ENCODE peak calls at places on chromosomes 12 and 14, in four cellular contexts. O is effector memory CD4-positive, alpha-beta T cell; B is ovary; F is mesenchymal stem cell. R is an unnamed sample.

GRCh38 chr12:50375802-50376201 is 20.6 kb downstream of the FAM186A start:
- DNase-seq in O (no peak), B (no peak), F (no peak), R (no peak)

GRCh38 chr14:75252254-75252837 is 26.3 kb upstream of the FOS start:
- DNase-seq in O (no peak), B (no peak), F (no peak), R (no peak)

GRCh38 chr12:12079291-12079690 is 8.6 kb downstream of the BCL2L14 start:
- DNase-seq in O (no peak), B (no peak), F (peak), R (no peak)

GRCh38 chr14:77142289-77142814 is 761 bp upstream of the ZDHHC22 start:
- DNase-seq in O (no peak), B (no peak), F (no peak), R (no peak)

GRCh38 chr12:80352476-80352875 is 91.6 kb upstream of the PTPRQ start:
- DNase-seq in O (no peak), B (no peak), F (peak), R (no peak)

GRCh38 chr14:29148221-29148620 is 381.6 kb downstream of the FOXG1 start:
- DNase-seq in O (no peak), B (no peak), F (no peak), R (no peak)

GRCh38 chr12:56687225-56688128 is 607 bp downstream of the PTGES3 start:
- DNase-seq in O (peak), B (peak), F (peak), R (peak)

GRCh38 chr14:71403673-71404072 is 496.4 kb downstream of the PCNX1 start:
- DNase-seq in O (no peak), B (no peak), F (peak), R (peak)

GRCh38 chr12:12182926-12183325 is 83.9 kb downstream of the LRP6 start:
- DNase-seq in O (no peak), B (peak), F (peak), R (no peak)

GRCh38 chr12:99498756-99499155 is 148.8 kb upstream of the GARIN6 start:
- DNase-seq in O (no peak), B (no peak), F (peak), R (no peak)

GRCh38 chr14:94560782-94561655 is at the start of gene SERPINA4:
- DNase-seq in O (no peak), B (no peak), F (no peak), R (no peak)

GRCh38 chr12:104578453-104578852 is 121.7 kb downstream of the CHST11 start:
- DNase-seq in O (no peak), B (no peak), F (peak), R (no peak)

GRCh38 chr12:38898001-38898684 is 7.2 kb downstream of the CPNE8 start:
- DNase-seq in O (no peak), B (no peak), F (no peak), R (no peak)

GRCh38 chr14:82710257-82710841 is 1176.7 kb upstream of the SEL1L start:
- DNase-seq in O (no peak), B (peak), F (peak), R (peak)

GRCh38 chr14:71105177-71105576 is 197.9 kb downstream of the PCNX1 start:
- DNase-seq in O (no peak), B (no peak), F (no peak), R (no peak)

GRCh38 chr14:56390859-56391258 is 188.7 kb upstream of the TMEM260 start:
- DNase-seq in O (no peak), B (no peak), F (no peak), R (no peak)

GRCh38 chr12:89991807-89992206 is 283.2 kb upstream of the ATP2B1 start:
- DNase-seq in O (no peak), B (no peak), F (no peak), R (no peak)

GRCh38 chr14:68979722-68980552 is 835 bp upstream of the ACTN1 start:
- DNase-seq in O (no peak), B (peak), F (peak), R (no peak)

GRCh38 chr14:71361335-71361734 is 454.1 kb downstream of the PCNX1 start:
- DNase-seq in O (no peak), B (no peak), F (peak), R (no peak)

GRCh38 chr12:25839470-25839869 is 119.0 kb upstream of the RASSF8 start:
- DNase-seq in O (no peak), B (no peak), F (no peak), R (no peak)

GRCh38 chr12:133190176-133190575 is 8.9 kb downstream of the ZNF268 start:
- DNase-seq in O (no peak), B (no peak), F (no peak), R (no peak)

GRCh38 chr12:66279127-66279712 is 23.1 kb upstream of the HELB start:
- DNase-seq in O (peak), B (no peak), F (peak), R (no peak)

GRCh38 chr12:124592050-124592449 is 24.6 kb upstream of the NCOR2 start:
- DNase-seq in O (no peak), B (no peak), F (peak), R (no peak)

GRCh38 chr12:54558759-54559158 is 9.4 kb downstream of the PDE1B start:
- DNase-seq in O (no peak), B (no peak), F (no peak), R (no peak)

GRCh38 chr12:58026421-58026820 is 85.1 kb downstream of the ATP23 start:
- DNase-seq in O (no peak), B (no peak), F (peak), R (no peak)

GRCh38 chr14:100782516-100783320 is 43.2 kb upstream of the MEG3 start:
- DNase-seq in O (no peak), B (no peak), F (no peak), R (no peak)

GRCh38 chr12:9253464-9253863 is 45.3 kb upstream of the PZP start:
- DNase-seq in O (no peak), B (no peak), F (no peak), R (no peak)

GRCh38 chr12:40921563-40922163 is 229.4 kb downstream of the CNTN1 start:
- DNase-seq in O (no peak), B (no peak), F (peak), R (no peak)

DNA sequence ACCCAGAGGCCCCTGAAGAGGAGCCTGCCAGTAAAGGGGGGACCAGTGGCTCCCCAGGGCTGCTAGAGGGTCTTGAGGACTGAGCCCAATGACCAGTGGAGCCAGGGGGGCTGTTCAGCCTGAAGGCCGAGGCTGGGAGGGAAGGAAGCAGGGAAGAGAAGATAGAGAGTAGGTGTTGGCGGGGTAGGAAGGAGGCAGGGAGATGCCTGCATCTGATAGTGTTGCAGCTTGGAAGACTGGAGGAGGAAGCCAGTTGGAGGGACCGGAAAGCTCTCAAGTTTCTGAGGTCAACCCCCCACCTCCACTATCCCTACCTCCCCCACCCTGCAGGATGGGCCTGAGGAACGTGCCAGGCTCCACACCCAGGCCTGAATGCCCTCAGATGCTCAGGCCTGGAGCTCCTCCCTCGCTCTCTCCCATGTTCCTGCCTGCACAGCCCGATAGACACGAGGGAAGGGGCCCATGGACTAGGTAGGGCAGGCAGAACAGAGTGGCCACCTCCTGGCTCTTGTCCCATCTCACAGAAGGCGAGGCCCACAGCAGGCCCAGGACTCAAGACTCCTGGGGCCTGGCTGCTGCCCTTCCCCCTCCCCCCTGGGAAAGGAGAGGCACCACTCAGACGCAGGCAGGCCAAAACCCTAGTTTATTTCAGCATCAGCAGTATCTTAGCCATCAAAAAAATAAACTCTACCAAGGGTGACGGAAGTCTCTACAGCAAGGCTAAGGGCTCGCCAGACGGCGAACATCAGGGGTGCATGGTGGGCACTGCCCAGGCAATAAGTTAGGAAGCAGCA is 3.4 kb downstream of the CKB start:
- DNase-seq in O (no peak), B (no peak), F (peak), R (no peak)
- H3K27ac ChIP-seq in O (no peak), B (peak), F (no peak), R (peak)

GRCh38 chr12:122123051-122123760 is 44.6 kb downstream of the MLXIP start:
- DNase-seq in O (peak), B (peak), F (peak), R (no peak)

GRCh38 chr12:122123761-122124145 is 45.2 kb downstream of the MLXIP start:
- DNase-seq in O (no peak), B (no peak), F (no peak), R (no peak)

GRCh38 chr12:122121341-122122192 is 43.0 kb downstream of the MLXIP start:
- DNase-seq in O (no peak), B (no peak), F (no peak), R (no peak)

GRCh38 chr12:122116707-122117535 is 38.4 kb downstream of the MLXIP start:
- DNase-seq in O (no peak), B (no peak), F (no peak), R (peak)

GRCh38 chr12:122117979-122118378 is 39.4 kb downstream of the MLXIP start:
- DNase-seq in O (no peak), B (no peak), F (no peak), R (no peak)
- H3K27ac ChIP-seq in O (no peak), B (no peak), F (peak), R (peak)

GRCh38 chr14:22338381-22338780 is 250.6 kb downstream of the DAD1 start:
- DNase-seq in O (no peak), B (no peak), F (no peak), R (no peak)
- H3K27ac ChIP-seq in O (no peak), B (peak), F (no peak), R (peak)

DNA sequence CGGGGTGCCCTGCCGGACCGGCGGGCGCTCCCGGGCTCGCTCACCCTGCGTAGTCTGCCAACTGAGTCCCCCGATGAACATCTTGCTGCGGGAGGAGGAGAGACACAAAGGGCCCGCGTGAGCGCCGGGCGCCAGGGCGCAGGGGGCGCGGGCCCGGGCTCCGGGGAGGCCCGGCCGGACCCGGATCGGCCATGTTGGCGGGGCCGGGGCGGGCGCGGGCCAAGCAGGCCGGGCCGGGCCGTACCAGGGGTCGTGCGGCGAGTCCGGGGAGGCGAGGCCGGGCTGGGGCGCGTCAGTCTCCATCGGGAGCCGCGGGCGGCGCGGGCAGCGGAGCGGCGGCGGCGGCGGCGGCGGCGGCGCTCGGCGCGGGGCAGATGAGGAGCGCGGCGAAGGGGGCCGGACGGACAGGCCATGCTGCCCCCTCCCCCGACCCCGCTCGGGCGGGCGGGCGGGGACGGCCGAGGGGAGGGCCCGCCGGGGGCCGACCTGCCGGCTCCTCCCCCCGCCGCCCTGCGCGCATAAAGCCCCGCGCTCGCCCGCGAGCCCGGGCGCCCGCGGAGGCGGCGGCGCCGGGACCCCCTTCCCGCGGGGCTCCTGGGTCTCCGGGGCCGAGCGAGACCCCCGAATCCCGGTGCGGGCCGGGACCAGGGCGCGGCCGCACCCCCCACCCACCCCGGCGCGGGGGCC is at the start of gene MSI1:
- DNase-seq in O (no peak), B (no peak), F (no peak), R (no peak)
- H3K27ac ChIP-seq in O (no peak), B (no peak), F (no peak), R (peak)